ENCODE peak calls at places on chromosomes 11 and 22, in five cellular contexts. Q is mucosa of descending colon; S is activated effector memory CD4-positive, alpha-beta T cell treated with anti-CD3 and anti-CD28 coated beads, Interleukin-2, amount 50 U/mL, for 16 hours; L is CD14-positive monocyte; C is T-helper 1 cell. Z is an unnamed sample.
A peak's percentile ranks its signal among the peaks of the same experiment; 100 is the strongest.

GRCh38 chr11:86041975-86042378 is 26.9 kb downstream of the PICALM start:
- DNase-seq in Q (no peak), S (peak; percentile 67), L (no peak), C (peak; percentile 48), Z (no peak)

GRCh38 chr11:7759010-7759409 is 37.7 kb downstream of the OR5P2 start:
- DNase-seq in Q (no peak), S (no peak), L (no peak), C (no peak), Z (no peak)

GRCh38 chr11:9703280-9703679 is 39.4 kb downstream of the SWAP70 start:
- DNase-seq in Q (no peak), S (no peak), L (no peak), C (no peak), Z (no peak)

GRCh38 chr22:46776876-46777608 is 14.6 kb downstream of the TBC1D22A start:
- DNase-seq in Q (peak; percentile 37), S (no peak), L (no peak), C (no peak), Z (peak; percentile 71)

GRCh38 chr22:50700387-50701075 is 27.9 kb downstream of the SHANK3 start:
- DNase-seq in Q (peak; percentile 34), S (no peak), L (no peak), C (no peak), Z (peak; percentile 73)

GRCh38 chr22:38766076-38766777 is 10.4 kb upstream of the SUN2 start:
- DNase-seq in Q (peak; percentile 71), S (peak; percentile 78), L (no peak), C (no peak), Z (no peak)

GRCh38 chr11:33063326-33063775 is 24.0 kb downstream of the TCP11L1 start:
- DNase-seq in Q (no peak), S (no peak), L (no peak), C (no peak), Z (no peak)

GRCh38 chr11:57357827-57358226 is 19.7 kb downstream of the P2RX3 start:
- DNase-seq in Q (no peak), S (no peak), L (no peak), C (no peak), Z (no peak)

GRCh38 chr11:94885133-94885532 is 88.2 kb downstream of the CWC15 start:
- DNase-seq in Q (no peak), S (no peak), L (no peak), C (no peak), Z (no peak)

GRCh38 chr22:27534720-27535125 is 266.8 kb downstream of the MN1 start:
- DNase-seq in Q (no peak), S (no peak), L (no peak), C (no peak), Z (no peak)

GRCh38 chr11:78688460-78688859 is 113.8 kb upstream of the NARS2 start:
- DNase-seq in Q (no peak), S (no peak), L (no peak), C (no peak), Z (no peak)

GRCh38 chr11:106765849-106766248 is 252.4 kb downstream of the GUCY1A2 start:
- DNase-seq in Q (no peak), S (no peak), L (no peak), C (no peak), Z (no peak)

GRCh38 chr11:24588075-24588474 is 91.2 kb downstream of the LUZP2 start:
- DNase-seq in Q (no peak), S (no peak), L (no peak), C (no peak), Z (no peak)

GRCh38 chr11:75802913-75803820 is 11.8 kb upstream of the UVRAG start:
- DNase-seq in Q (no peak), S (peak; percentile 88), L (peak; percentile 61), C (peak; percentile 67), Z (peak; percentile 85)

GRCh38 chr11:113240790-113241189 is 73.6 kb upstream of the TTC12 start:
- DNase-seq in Q (no peak), S (no peak), L (no peak), C (no peak), Z (no peak)

GRCh38 chr22:30305906-30306628 is 16.8 kb upstream of the CASTOR1 start:
- DNase-seq in Q (no peak), S (peak; percentile 66), L (no peak), C (no peak), Z (no peak)

GRCh38 chr22:20319041-20319744 is 667 bp downstream of the DGCR6L start:
- DNase-seq in Q (peak; percentile 46), S (no peak), L (peak; percentile 10), C (peak; percentile 11), Z (peak; percentile 74)

GRCh38 chr11:63769719-63770443 is 1.3 kb upstream of the ZFTA start:
- DNase-seq in Q (no peak), S (no peak), L (no peak), C (no peak), Z (no peak)

GRCh38 chr22:45444168-45444567 is 30.7 kb downstream of the RIBC2 start:
- DNase-seq in Q (no peak), S (no peak), L (no peak), C (no peak), Z (no peak)

GRCh38 chr22:23533771-23534191 is 46.3 kb downstream of the IGLL1 start:
- DNase-seq in Q (no peak), S (peak; percentile 38), L (no peak), C (no peak), Z (no peak)

GRCh38 chr22:28188480-28188879 is 269.4 kb upstream of the PITPNB start:
- DNase-seq in Q (no peak), S (no peak), L (no peak), C (no peak), Z (no peak)

GRCh38 chr11:72831521-72832300 is 17.5 kb downstream of the ATG16L2 start:
- DNase-seq in Q (peak; percentile 77), S (peak; percentile 83), L (peak; percentile 78), C (peak; percentile 53), Z (peak; percentile 94)

GRCh38 chr11:68470304-68470811 is 9.8 kb downstream of the PPP6R3 start:
- DNase-seq in Q (no peak), S (no peak), L (no peak), C (no peak), Z (no peak)

GRCh38 chr11:19769820-19770219 is 57.2 kb downstream of the NAV2 start:
- DNase-seq in Q (no peak), S (no peak), L (no peak), C (no peak), Z (no peak)

GRCh38 chr11:126723665-126724045 is 276.9 kb downstream of the KIRREL3 start:
- DNase-seq in Q (no peak), S (no peak), L (no peak), C (no peak), Z (no peak)

GRCh38 chr22:44755000-44755399 is 2.6 kb downstream of the ARHGAP8 start:
- DNase-seq in Q (no peak), S (no peak), L (no peak), C (no peak), Z (no peak)

GRCh38 chr22:40325315-40325714 is 21.0 kb upstream of the ADSL start:
- DNase-seq in Q (no peak), S (peak; percentile 85), L (no peak), C (no peak), Z (no peak)

GRCh38 chr11:9982796-9983579 is 311.0 kb downstream of the SBF2 start:
- DNase-seq in Q (no peak), S (no peak), L (no peak), C (no peak), Z (no peak)

GRCh38 chr11:826836-827145 is 928 bp upstream of the CRACR2B start:
- DNase-seq in Q (peak; percentile 76), S (no peak), L (no peak), C (no peak), Z (no peak)

GRCh38 chr11:12860827-12861226 is 148.3 kb upstream of the RASSF10 start:
- DNase-seq in Q (no peak), S (no peak), L (no peak), C (no peak), Z (no peak)

GRCh38 chr11:61516675-61517516 is 8.3 kb downstream of the LRRC10B start:
- DNase-seq in Q (no peak), S (peak; percentile 86), L (no peak), C (peak; percentile 52), Z (no peak)

GRCh38 chr11:98561216-98561615 is 459.5 kb upstream of the CNTN5 start:
- DNase-seq in Q (no peak), S (no peak), L (no peak), C (no peak), Z (no peak)

GRCh38 chr11:116825854-116826750 is 3.0 kb upstream of the APOA4 start:
- DNase-seq in Q (no peak), S (peak; percentile 50), L (no peak), C (no peak), Z (no peak)

Z was measured in cardiac septum.